ENCODE peak calls at places on chromosomes 3 and 15, in nine cellular contexts. One of them, this sample, is unnamed.

GRCh38 chr3:185758912-185759311 is 65.9 kb downstream of the IGF2BP2 start:
- DNase-seq in glutamatergic neuron: no peak
- DNase-seq in stimulated activated CD4-positive, alpha-beta T cell treated with anti-CD3 and anti-CD28 coated beads, Interleukin-2, amount 100 ng/mL, for 48 hours: no peak
- DNase-seq in GM04504: no peak
- DNase-seq in hepatic stellate cell: no peak
- DNase-seq in GM04503: no peak
- DNase-seq in T follicular helper cell: no peak
- DNase-seq in ELR: no peak
- DNase-seq in activated gamma-delta T cell treated with anti-CD3 and anti-CD28 coated beads, Interleukin-2, amount 50 U/mL, for 16 hours: no peak
- DNase-seq in this sample: no peak

GRCh38 chr3:171396048-171396447 is 64.2 kb downstream of the TNIK start:
- DNase-seq in glutamatergic neuron: no peak
- DNase-seq in stimulated activated CD4-positive, alpha-beta T cell treated with anti-CD3 and anti-CD28 coated beads, Interleukin-2, amount 100 ng/mL, for 48 hours: no peak
- DNase-seq in GM04504: no peak
- DNase-seq in hepatic stellate cell: no peak
- DNase-seq in GM04503: no peak
- DNase-seq in T follicular helper cell: no peak
- DNase-seq in ELR: peak
- DNase-seq in activated gamma-delta T cell treated with anti-CD3 and anti-CD28 coated beads, Interleukin-2, amount 50 U/mL, for 16 hours: no peak
- DNase-seq in this sample: no peak

GRCh38 chr3:39106281-39107055 is 959 bp downstream of the GORASP1 start:
- DNase-seq in glutamatergic neuron: no peak
- DNase-seq in stimulated activated CD4-positive, alpha-beta T cell treated with anti-CD3 and anti-CD28 coated beads, Interleukin-2, amount 100 ng/mL, for 48 hours: no peak
- DNase-seq in GM04504: no peak
- DNase-seq in hepatic stellate cell: peak
- DNase-seq in GM04503: no peak
- DNase-seq in T follicular helper cell: no peak
- DNase-seq in ELR: peak
- DNase-seq in activated gamma-delta T cell treated with anti-CD3 and anti-CD28 coated beads, Interleukin-2, amount 50 U/mL, for 16 hours: no peak
- DNase-seq in this sample: no peak

GRCh38 chr15:62958528-62958927 is 84.0 kb upstream of the TPM1 start:
- DNase-seq in glutamatergic neuron: no peak
- DNase-seq in stimulated activated CD4-positive, alpha-beta T cell treated with anti-CD3 and anti-CD28 coated beads, Interleukin-2, amount 100 ng/mL, for 48 hours: no peak
- DNase-seq in GM04504: no peak
- DNase-seq in hepatic stellate cell: no peak
- DNase-seq in GM04503: no peak
- DNase-seq in T follicular helper cell: no peak
- DNase-seq in ELR: no peak
- DNase-seq in activated gamma-delta T cell treated with anti-CD3 and anti-CD28 coated beads, Interleukin-2, amount 50 U/mL, for 16 hours: no peak
- DNase-seq in this sample: no peak

GRCh38 chr3:157336252-157337009 is 100.2 kb upstream of the PTX3 start:
- DNase-seq in glutamatergic neuron: no peak
- DNase-seq in stimulated activated CD4-positive, alpha-beta T cell treated with anti-CD3 and anti-CD28 coated beads, Interleukin-2, amount 100 ng/mL, for 48 hours: no peak
- DNase-seq in GM04504: no peak
- DNase-seq in hepatic stellate cell: no peak
- DNase-seq in GM04503: no peak
- DNase-seq in T follicular helper cell: no peak
- DNase-seq in ELR: peak
- DNase-seq in activated gamma-delta T cell treated with anti-CD3 and anti-CD28 coated beads, Interleukin-2, amount 50 U/mL, for 16 hours: no peak
- DNase-seq in this sample: no peak

GRCh38 chr3:61564405-61565059 is 3.2 kb downstream of the PTPRG start:
- DNase-seq in glutamatergic neuron: peak
- DNase-seq in stimulated activated CD4-positive, alpha-beta T cell treated with anti-CD3 and anti-CD28 coated beads, Interleukin-2, amount 100 ng/mL, for 48 hours: no peak
- DNase-seq in GM04504: peak
- DNase-seq in hepatic stellate cell: peak
- DNase-seq in GM04503: no peak
- DNase-seq in T follicular helper cell: no peak
- DNase-seq in ELR: peak
- DNase-seq in activated gamma-delta T cell treated with anti-CD3 and anti-CD28 coated beads, Interleukin-2, amount 50 U/mL, for 16 hours: no peak
- DNase-seq in this sample: no peak

GRCh38 chr3:10560060-10560861 is 54.9 kb upstream of the ATP2B2 start:
- DNase-seq in glutamatergic neuron: no peak
- DNase-seq in stimulated activated CD4-positive, alpha-beta T cell treated with anti-CD3 and anti-CD28 coated beads, Interleukin-2, amount 100 ng/mL, for 48 hours: no peak
- DNase-seq in GM04504: no peak
- DNase-seq in hepatic stellate cell: no peak
- DNase-seq in GM04503: no peak
- DNase-seq in T follicular helper cell: no peak
- DNase-seq in ELR: no peak
- DNase-seq in activated gamma-delta T cell treated with anti-CD3 and anti-CD28 coated beads, Interleukin-2, amount 50 U/mL, for 16 hours: no peak
- DNase-seq in this sample: no peak

GRCh38 chr3:196351541-196351940 is 13.4 kb upstream of the TM4SF19 start:
- DNase-seq in glutamatergic neuron: no peak
- DNase-seq in stimulated activated CD4-positive, alpha-beta T cell treated with anti-CD3 and anti-CD28 coated beads, Interleukin-2, amount 100 ng/mL, for 48 hours: no peak
- DNase-seq in GM04504: no peak
- DNase-seq in hepatic stellate cell: no peak
- DNase-seq in GM04503: no peak
- DNase-seq in T follicular helper cell: no peak
- DNase-seq in ELR: no peak
- DNase-seq in activated gamma-delta T cell treated with anti-CD3 and anti-CD28 coated beads, Interleukin-2, amount 50 U/mL, for 16 hours: no peak
- DNase-seq in this sample: no peak

GRCh38 chr15:63835211-63835568 is 1.4 kb upstream of the HERC1 start:
- DNase-seq in glutamatergic neuron: no peak
- DNase-seq in stimulated activated CD4-positive, alpha-beta T cell treated with anti-CD3 and anti-CD28 coated beads, Interleukin-2, amount 100 ng/mL, for 48 hours: no peak
- DNase-seq in GM04504: no peak
- DNase-seq in hepatic stellate cell: no peak
- DNase-seq in GM04503: no peak
- DNase-seq in T follicular helper cell: no peak
- DNase-seq in ELR: no peak
- DNase-seq in activated gamma-delta T cell treated with anti-CD3 and anti-CD28 coated beads, Interleukin-2, amount 50 U/mL, for 16 hours: no peak
- DNase-seq in this sample: no peak

GRCh38 chr15:71444866-71445590 is 329.8 kb downstream of the THSD4 start:
- DNase-seq in glutamatergic neuron: no peak
- DNase-seq in stimulated activated CD4-positive, alpha-beta T cell treated with anti-CD3 and anti-CD28 coated beads, Interleukin-2, amount 100 ng/mL, for 48 hours: no peak
- DNase-seq in GM04504: no peak
- DNase-seq in hepatic stellate cell: no peak
- DNase-seq in GM04503: no peak
- DNase-seq in T follicular helper cell: no peak
- DNase-seq in ELR: peak
- DNase-seq in activated gamma-delta T cell treated with anti-CD3 and anti-CD28 coated beads, Interleukin-2, amount 50 U/mL, for 16 hours: no peak
- DNase-seq in this sample: no peak

GRCh38 chr15:79282371-79283251 is at the start of gene ANKRD34C:
- DNase-seq in glutamatergic neuron: peak
- DNase-seq in stimulated activated CD4-positive, alpha-beta T cell treated with anti-CD3 and anti-CD28 coated beads, Interleukin-2, amount 100 ng/mL, for 48 hours: no peak
- DNase-seq in GM04504: no peak
- DNase-seq in hepatic stellate cell: no peak
- DNase-seq in GM04503: no peak
- DNase-seq in T follicular helper cell: no peak
- DNase-seq in ELR: no peak
- DNase-seq in activated gamma-delta T cell treated with anti-CD3 and anti-CD28 coated beads, Interleukin-2, amount 50 U/mL, for 16 hours: no peak
- DNase-seq in this sample: no peak

GRCh38 chr3:25916286-25916685 is 126.4 kb downstream of the OXSM start:
- DNase-seq in glutamatergic neuron: no peak
- DNase-seq in stimulated activated CD4-positive, alpha-beta T cell treated with anti-CD3 and anti-CD28 coated beads, Interleukin-2, amount 100 ng/mL, for 48 hours: no peak
- DNase-seq in GM04504: no peak
- DNase-seq in hepatic stellate cell: no peak
- DNase-seq in GM04503: no peak
- DNase-seq in T follicular helper cell: no peak
- DNase-seq in ELR: no peak
- DNase-seq in activated gamma-delta T cell treated with anti-CD3 and anti-CD28 coated beads, Interleukin-2, amount 50 U/mL, for 16 hours: no peak
- DNase-seq in this sample: no peak

GRCh38 chr15:48370460-48370859 is 39.2 kb downstream of the DUT start:
- DNase-seq in glutamatergic neuron: no peak
- DNase-seq in stimulated activated CD4-positive, alpha-beta T cell treated with anti-CD3 and anti-CD28 coated beads, Interleukin-2, amount 100 ng/mL, for 48 hours: no peak
- DNase-seq in GM04504: peak
- DNase-seq in hepatic stellate cell: no peak
- DNase-seq in GM04503: peak
- DNase-seq in T follicular helper cell: no peak
- DNase-seq in ELR: peak
- DNase-seq in activated gamma-delta T cell treated with anti-CD3 and anti-CD28 coated beads, Interleukin-2, amount 50 U/mL, for 16 hours: no peak
- DNase-seq in this sample: no peak

GRCh38 chr3:184733971-184734608 is 22.2 kb upstream of the MAGEF1 start:
- DNase-seq in glutamatergic neuron: no peak
- DNase-seq in stimulated activated CD4-positive, alpha-beta T cell treated with anti-CD3 and anti-CD28 coated beads, Interleukin-2, amount 100 ng/mL, for 48 hours: no peak
- DNase-seq in GM04504: no peak
- DNase-seq in hepatic stellate cell: no peak
- DNase-seq in GM04503: no peak
- DNase-seq in T follicular helper cell: no peak
- DNase-seq in ELR: no peak
- DNase-seq in activated gamma-delta T cell treated with anti-CD3 and anti-CD28 coated beads, Interleukin-2, amount 50 U/mL, for 16 hours: no peak
- DNase-seq in this sample: no peak

GRCh38 chr15:65300924-65301441 is 3.5 kb upstream of the RNU5B-1 start:
- DNase-seq in glutamatergic neuron: peak
- DNase-seq in stimulated activated CD4-positive, alpha-beta T cell treated with anti-CD3 and anti-CD28 coated beads, Interleukin-2, amount 100 ng/mL, for 48 hours: no peak
- DNase-seq in GM04504: no peak
- DNase-seq in hepatic stellate cell: no peak
- DNase-seq in GM04503: no peak
- DNase-seq in T follicular helper cell: no peak
- DNase-seq in ELR: no peak
- DNase-seq in activated gamma-delta T cell treated with anti-CD3 and anti-CD28 coated beads, Interleukin-2, amount 50 U/mL, for 16 hours: no peak
- DNase-seq in this sample: no peak

GRCh38 chr3:16392733-16393132 is 120.8 kb downstream of the RFTN1 start:
- DNase-seq in glutamatergic neuron: no peak
- DNase-seq in stimulated activated CD4-positive, alpha-beta T cell treated with anti-CD3 and anti-CD28 coated beads, Interleukin-2, amount 100 ng/mL, for 48 hours: no peak
- DNase-seq in GM04504: no peak
- DNase-seq in hepatic stellate cell: no peak
- DNase-seq in GM04503: no peak
- DNase-seq in T follicular helper cell: no peak
- DNase-seq in ELR: no peak
- DNase-seq in activated gamma-delta T cell treated with anti-CD3 and anti-CD28 coated beads, Interleukin-2, amount 50 U/mL, for 16 hours: no peak
- DNase-seq in this sample: no peak

GRCh38 chr15:70636540-70637165 is 126.7 kb downstream of the UACA start:
- DNase-seq in glutamatergic neuron: no peak
- DNase-seq in stimulated activated CD4-positive, alpha-beta T cell treated with anti-CD3 and anti-CD28 coated beads, Interleukin-2, amount 100 ng/mL, for 48 hours: no peak
- DNase-seq in GM04504: no peak
- DNase-seq in hepatic stellate cell: no peak
- DNase-seq in GM04503: no peak
- DNase-seq in T follicular helper cell: no peak
- DNase-seq in ELR: no peak
- DNase-seq in activated gamma-delta T cell treated with anti-CD3 and anti-CD28 coated beads, Interleukin-2, amount 50 U/mL, for 16 hours: no peak
- DNase-seq in this sample: no peak

GRCh38 chr15:57554063-57554820 is 37.5 kb upstream of the MYZAP start:
- DNase-seq in glutamatergic neuron: peak
- DNase-seq in stimulated activated CD4-positive, alpha-beta T cell treated with anti-CD3 and anti-CD28 coated beads, Interleukin-2, amount 100 ng/mL, for 48 hours: no peak
- DNase-seq in GM04504: no peak
- DNase-seq in hepatic stellate cell: no peak
- DNase-seq in GM04503: no peak
- DNase-seq in T follicular helper cell: no peak
- DNase-seq in ELR: no peak
- DNase-seq in activated gamma-delta T cell treated with anti-CD3 and anti-CD28 coated beads, Interleukin-2, amount 50 U/mL, for 16 hours: no peak
- DNase-seq in this sample: no peak

GRCh38 chr15:58340176-58340575 is 91.6 kb upstream of the LIPC start:
- DNase-seq in glutamatergic neuron: no peak
- DNase-seq in stimulated activated CD4-positive, alpha-beta T cell treated with anti-CD3 and anti-CD28 coated beads, Interleukin-2, amount 100 ng/mL, for 48 hours: no peak
- DNase-seq in GM04504: no peak
- DNase-seq in hepatic stellate cell: no peak
- DNase-seq in GM04503: peak
- DNase-seq in T follicular helper cell: no peak
- DNase-seq in ELR: peak
- DNase-seq in activated gamma-delta T cell treated with anti-CD3 and anti-CD28 coated beads, Interleukin-2, amount 50 U/mL, for 16 hours: no peak
- DNase-seq in this sample: no peak

GRCh38 chr3:128011140-128011539 is 41.1 kb upstream of the SEC61A1 start:
- DNase-seq in glutamatergic neuron: peak
- DNase-seq in stimulated activated CD4-positive, alpha-beta T cell treated with anti-CD3 and anti-CD28 coated beads, Interleukin-2, amount 100 ng/mL, for 48 hours: peak
- DNase-seq in GM04504: no peak
- DNase-seq in hepatic stellate cell: no peak
- DNase-seq in GM04503: no peak
- DNase-seq in T follicular helper cell: no peak
- DNase-seq in ELR: peak
- DNase-seq in activated gamma-delta T cell treated with anti-CD3 and anti-CD28 coated beads, Interleukin-2, amount 50 U/mL, for 16 hours: no peak
- DNase-seq in this sample: no peak

GRCh38 chr3:128482175-128482856 is 10.7 kb downstream of the GATA2 start:
- DNase-seq in glutamatergic neuron: peak
- DNase-seq in stimulated activated CD4-positive, alpha-beta T cell treated with anti-CD3 and anti-CD28 coated beads, Interleukin-2, amount 100 ng/mL, for 48 hours: no peak
- DNase-seq in GM04504: no peak
- DNase-seq in hepatic stellate cell: no peak
- DNase-seq in GM04503: no peak
- DNase-seq in T follicular helper cell: no peak
- DNase-seq in ELR: peak
- DNase-seq in activated gamma-delta T cell treated with anti-CD3 and anti-CD28 coated beads, Interleukin-2, amount 50 U/mL, for 16 hours: no peak
- DNase-seq in this sample: no peak

GRCh38 chr3:127682576-127682975 is 9.8 kb downstream of the ABTB1 start:
- DNase-seq in glutamatergic neuron: peak
- DNase-seq in stimulated activated CD4-positive, alpha-beta T cell treated with anti-CD3 and anti-CD28 coated beads, Interleukin-2, amount 100 ng/mL, for 48 hours: no peak
- DNase-seq in GM04504: no peak
- DNase-seq in hepatic stellate cell: no peak
- DNase-seq in GM04503: no peak
- DNase-seq in T follicular helper cell: no peak
- DNase-seq in ELR: no peak
- DNase-seq in activated gamma-delta T cell treated with anti-CD3 and anti-CD28 coated beads, Interleukin-2, amount 50 U/mL, for 16 hours: no peak
- DNase-seq in this sample: no peak

GRCh38 chr15:68337826-68338225 is 60.3 kb downstream of the FEM1B start:
- DNase-seq in glutamatergic neuron: no peak
- DNase-seq in stimulated activated CD4-positive, alpha-beta T cell treated with anti-CD3 and anti-CD28 coated beads, Interleukin-2, amount 100 ng/mL, for 48 hours: no peak
- DNase-seq in GM04504: no peak
- DNase-seq in hepatic stellate cell: no peak
- DNase-seq in GM04503: no peak
- DNase-seq in T follicular helper cell: no peak
- DNase-seq in ELR: peak
- DNase-seq in activated gamma-delta T cell treated with anti-CD3 and anti-CD28 coated beads, Interleukin-2, amount 50 U/mL, for 16 hours: no peak
- DNase-seq in this sample: no peak

GRCh38 chr3:107132674-107133073 is 244.6 kb upstream of the CCDC54 start:
- DNase-seq in glutamatergic neuron: no peak
- DNase-seq in stimulated activated CD4-positive, alpha-beta T cell treated with anti-CD3 and anti-CD28 coated beads, Interleukin-2, amount 100 ng/mL, for 48 hours: no peak
- DNase-seq in GM04504: no peak
- DNase-seq in hepatic stellate cell: no peak
- DNase-seq in GM04503: no peak
- DNase-seq in T follicular helper cell: no peak
- DNase-seq in ELR: no peak
- DNase-seq in activated gamma-delta T cell treated with anti-CD3 and anti-CD28 coated beads, Interleukin-2, amount 50 U/mL, for 16 hours: no peak
- DNase-seq in this sample: no peak

GRCh38 chr3:11548721-11549131 is 95.0 kb downstream of the VGLL4 start:
- DNase-seq in glutamatergic neuron: no peak
- DNase-seq in stimulated activated CD4-positive, alpha-beta T cell treated with anti-CD3 and anti-CD28 coated beads, Interleukin-2, amount 100 ng/mL, for 48 hours: no peak
- DNase-seq in GM04504: peak
- DNase-seq in hepatic stellate cell: no peak
- DNase-seq in GM04503: peak
- DNase-seq in T follicular helper cell: no peak
- DNase-seq in ELR: peak
- DNase-seq in activated gamma-delta T cell treated with anti-CD3 and anti-CD28 coated beads, Interleukin-2, amount 50 U/mL, for 16 hours: no peak
- DNase-seq in this sample: no peak

GRCh38 chr3:71458895-71459294 is 124.6 kb downstream of the FOXP1 start:
- DNase-seq in glutamatergic neuron: no peak
- DNase-seq in stimulated activated CD4-positive, alpha-beta T cell treated with anti-CD3 and anti-CD28 coated beads, Interleukin-2, amount 100 ng/mL, for 48 hours: no peak
- DNase-seq in GM04504: no peak
- DNase-seq in hepatic stellate cell: no peak
- DNase-seq in GM04503: no peak
- DNase-seq in T follicular helper cell: no peak
- DNase-seq in ELR: no peak
- DNase-seq in activated gamma-delta T cell treated with anti-CD3 and anti-CD28 coated beads, Interleukin-2, amount 50 U/mL, for 16 hours: no peak
- DNase-seq in this sample: no peak

GRCh38 chr3:59313365-59313764 is 263.5 kb upstream of the CFAP20DC start:
- DNase-seq in glutamatergic neuron: peak
- DNase-seq in stimulated activated CD4-positive, alpha-beta T cell treated with anti-CD3 and anti-CD28 coated beads, Interleukin-2, amount 100 ng/mL, for 48 hours: peak
- DNase-seq in GM04504: no peak
- DNase-seq in hepatic stellate cell: peak
- DNase-seq in GM04503: no peak
- DNase-seq in T follicular helper cell: peak
- DNase-seq in ELR: peak
- DNase-seq in activated gamma-delta T cell treated with anti-CD3 and anti-CD28 coated beads, Interleukin-2, amount 50 U/mL, for 16 hours: peak
- DNase-seq in this sample: no peak

GRCh38 chr3:104908761-104909160 is 457.9 kb upstream of the ALCAM start:
- DNase-seq in glutamatergic neuron: no peak
- DNase-seq in stimulated activated CD4-positive, alpha-beta T cell treated with anti-CD3 and anti-CD28 coated beads, Interleukin-2, amount 100 ng/mL, for 48 hours: no peak
- DNase-seq in GM04504: no peak
- DNase-seq in hepatic stellate cell: no peak
- DNase-seq in GM04503: no peak
- DNase-seq in T follicular helper cell: no peak
- DNase-seq in ELR: peak
- DNase-seq in activated gamma-delta T cell treated with anti-CD3 and anti-CD28 coated beads, Interleukin-2, amount 50 U/mL, for 16 hours: no peak
- DNase-seq in this sample: no peak

GRCh38 chr3:126570103-126570541 is 11.4 kb upstream of the C3orf22 start:
- DNase-seq in glutamatergic neuron: no peak
- DNase-seq in stimulated activated CD4-positive, alpha-beta T cell treated with anti-CD3 and anti-CD28 coated beads, Interleukin-2, amount 100 ng/mL, for 48 hours: no peak
- DNase-seq in GM04504: no peak
- DNase-seq in hepatic stellate cell: no peak
- DNase-seq in GM04503: no peak
- DNase-seq in T follicular helper cell: no peak
- DNase-seq in ELR: peak
- DNase-seq in activated gamma-delta T cell treated with anti-CD3 and anti-CD28 coated beads, Interleukin-2, amount 50 U/mL, for 16 hours: no peak
- DNase-seq in this sample: no peak

GRCh38 chr3:12884104-12884742 is 42.9 kb upstream of the RPL32 start:
- DNase-seq in glutamatergic neuron: no peak
- DNase-seq in stimulated activated CD4-positive, alpha-beta T cell treated with anti-CD3 and anti-CD28 coated beads, Interleukin-2, amount 100 ng/mL, for 48 hours: no peak
- DNase-seq in GM04504: peak
- DNase-seq in hepatic stellate cell: no peak
- DNase-seq in GM04503: peak
- DNase-seq in T follicular helper cell: no peak
- DNase-seq in ELR: no peak
- DNase-seq in activated gamma-delta T cell treated with anti-CD3 and anti-CD28 coated beads, Interleukin-2, amount 50 U/mL, for 16 hours: no peak
- DNase-seq in this sample: no peak

GRCh38 chr15:64004582-64004981 is 41.7 kb downstream of the DAPK2 start:
- DNase-seq in glutamatergic neuron: no peak
- DNase-seq in stimulated activated CD4-positive, alpha-beta T cell treated with anti-CD3 and anti-CD28 coated beads, Interleukin-2, amount 100 ng/mL, for 48 hours: no peak
- DNase-seq in GM04504: no peak
- DNase-seq in hepatic stellate cell: no peak
- DNase-seq in GM04503: no peak
- DNase-seq in T follicular helper cell: no peak
- DNase-seq in ELR: peak
- DNase-seq in activated gamma-delta T cell treated with anti-CD3 and anti-CD28 coated beads, Interleukin-2, amount 50 U/mL, for 16 hours: no peak
- DNase-seq in this sample: no peak